ENCODE peak calls at places on chromosomes 11 and 22, in six cellular contexts. T, O, E, C, A and V are unnamed samples.

GRCh38 chr22:45861259-45861658 is 115.7 kb downstream of the WNT7B start:
- DNase-seq in T (no peak), O (no peak), E (no peak), C (no peak), A (no peak), V (no peak)

GRCh38 chr11:96162816-96163499 is 180.0 kb downstream of the MAML2 start:
- DNase-seq in T (no peak), O (no peak), E (no peak), C (no peak), A (peak; percentile 56), V (peak; percentile 43)

GRCh38 chr11:32529994-32530588 is 53.5 kb upstream of the EIF3M start:
- DNase-seq in T (no peak), O (no peak), E (no peak), C (no peak), A (no peak), V (no peak)

GRCh38 chr22:30221121-30221992 is 25.2 kb downstream of the LIF start:
- DNase-seq in T (peak; percentile 46), O (no peak), E (no peak), C (no peak), A (no peak), V (no peak)

GRCh38 chr11:17572359-17572690 is 25.3 kb downstream of the OTOG start:
- DNase-seq in T (no peak), O (no peak), E (no peak), C (no peak), A (no peak), V (peak; percentile 32)

GRCh38 chr11:126061707-126062678 is 673 bp downstream of the CDON start:
- DNase-seq in T (peak; percentile 31), O (peak; percentile 41), E (no peak), C (no peak), A (no peak), V (no peak)

GRCh38 chr11:68340784-68341556 is 28.6 kb downstream of the LRP5 start:
- DNase-seq in T (no peak), O (no peak), E (no peak), C (no peak), A (no peak), V (no peak)

GRCh38 chr11:11845551-11845950 is 3.8 kb downstream of the USP47 start:
- DNase-seq in T (no peak), O (no peak), E (no peak), C (no peak), A (no peak), V (no peak)

GRCh38 chr11:96906521-96906920 is 516.7 kb downstream of the JRKL start:
- DNase-seq in T (no peak), O (no peak), E (no peak), C (no peak), A (no peak), V (no peak)

GRCh38 chr11:72091292-72091691 is 10.6 kb downstream of the LRRC51 start:
- DNase-seq in T (peak; percentile 82), O (peak; percentile 86), E (peak; percentile 76), C (peak; percentile 54), A (peak; percentile 75), V (peak; percentile 71)

GRCh38 chr11:20036625-20037335 is 123.5 kb downstream of the DBX1 start:
- DNase-seq in T (no peak), O (no peak), E (no peak), C (no peak), A (no peak), V (no peak)

GRCh38 chr11:67153971-67154370 is 34.9 kb downstream of the KDM2A start:
- DNase-seq in T (no peak), O (no peak), E (no peak), C (no peak), A (no peak), V (no peak)

GRCh38 chr11:78188012-78188808 is at the start of gene KCTD21:
- DNase-seq in T (peak; percentile 97), O (peak; percentile 98), E (peak; percentile 96), C (peak; percentile 94), A (peak; percentile 97), V (peak; percentile 95)

GRCh38 chr11:20647976-20648565 is 21.3 kb upstream of the NELL1 start:
- DNase-seq in T (peak; percentile 23), O (peak; percentile 69), E (peak; percentile 56), C (peak; percentile 24), A (no peak), V (peak; percentile 50)

GRCh38 chr11:122676638-122677037 is 21.1 kb downstream of the UBASH3B start:
- DNase-seq in T (no peak), O (no peak), E (no peak), C (no peak), A (no peak), V (no peak)

GRCh38 chr11:12998336-12998735 is 10.8 kb upstream of the RASSF10 start:
- DNase-seq in T (no peak), O (no peak), E (no peak), C (no peak), A (no peak), V (no peak)

GRCh38 chr11:13000721-13001120 is 8.4 kb upstream of the RASSF10 start:
- DNase-seq in T (no peak), O (no peak), E (no peak), C (no peak), A (no peak), V (no peak)

GRCh38 chr11:13003726-13004493 is 5.2 kb upstream of the RASSF10 start:
- DNase-seq in T (no peak), O (no peak), E (no peak), C (no peak), A (no peak), V (no peak)

GRCh38 chr11:12997168-12997567 is 11.9 kb upstream of the RASSF10 start:
- DNase-seq in T (no peak), O (no peak), E (no peak), C (no peak), A (no peak), V (no peak)

DNA sequence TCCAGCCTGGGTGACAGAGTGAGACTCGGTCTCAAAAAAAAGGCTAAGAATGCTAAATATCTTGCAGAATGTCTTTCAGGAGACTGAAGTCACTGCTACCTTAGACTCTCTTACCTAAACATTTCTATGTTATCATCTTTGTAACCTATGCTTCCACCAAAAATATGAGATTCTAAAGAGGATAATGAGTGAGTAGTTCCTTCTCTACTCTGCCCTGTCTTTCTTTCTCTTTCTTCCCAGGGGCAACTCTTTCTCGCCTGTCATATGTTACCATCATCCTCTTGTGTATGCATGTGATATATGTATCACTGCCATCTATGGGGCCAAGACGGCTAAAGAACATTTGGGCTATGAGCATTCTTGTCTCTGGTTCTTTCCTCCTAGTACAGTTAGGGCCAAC is 9.0 kb upstream of the RASSF10 start:
- DNase-seq in T (no peak), O (no peak), E (no peak), C (no peak), A (no peak), V (no peak)
- TF ChIP-seq POLR2A in T (no peak), O (no peak), E (no peak), C (no peak), A (no peak), V (no peak)

GRCh38 chr11:27363576-27364115 is 631 bp upstream of the CCDC34 start:
- DNase-seq in T (no peak), O (no peak), E (no peak), C (no peak), A (no peak), V (no peak)

GRCh38 chr11:27362032-27362431 is 983 bp downstream of the CCDC34 start:
- DNase-seq in T (no peak), O (no peak), E (no peak), C (no peak), A (no peak), V (no peak)

GRCh38 chr11:27358306-27358705 is 4.7 kb downstream of the CCDC34 start:
- DNase-seq in T (no peak), O (no peak), E (no peak), C (no peak), A (no peak), V (no peak)

GRCh38 chr11:27367881-27368280 is 4.9 kb upstream of the CCDC34 start:
- DNase-seq in T (no peak), O (no peak), E (no peak), C (no peak), A (no peak), V (no peak)

GRCh38 chr11:27362749-27363575 is at the start of gene CCDC34:
- DNase-seq in T (peak; percentile 93), O (peak; percentile 92), E (peak; percentile 92), C (peak; percentile 79), A (peak; percentile 91), V (peak; percentile 97)
- TF ChIP-seq POLR2A in T (peak; percentile 45), O (no peak), E (peak; percentile 59), C (no peak), A (no peak), V (no peak)

GRCh38 chr11:727859-728748 is 19.2 kb upstream of the TALDO1 start:
- DNase-seq in T (peak; percentile 87), O (peak; percentile 84), E (peak; percentile 90), C (peak; percentile 82), A (peak; percentile 68), V (peak; percentile 72)
- TF ChIP-seq POLR2A in T (no peak), O (no peak), E (no peak), C (no peak), A (no peak), V (no peak)

GRCh38 chr22:19178659-19179471 is at the start of gene SLC25A1:
- DNase-seq in T (peak; percentile 96), O (peak; percentile 93), E (peak; percentile 94), C (peak; percentile 88), A (peak; percentile 92), V (peak; percentile 83)
- TF ChIP-seq POLR2A in T (peak; percentile 63), O (no peak), E (peak; percentile 58), C (peak; percentile 67), A (no peak), V (no peak)

DNA sequence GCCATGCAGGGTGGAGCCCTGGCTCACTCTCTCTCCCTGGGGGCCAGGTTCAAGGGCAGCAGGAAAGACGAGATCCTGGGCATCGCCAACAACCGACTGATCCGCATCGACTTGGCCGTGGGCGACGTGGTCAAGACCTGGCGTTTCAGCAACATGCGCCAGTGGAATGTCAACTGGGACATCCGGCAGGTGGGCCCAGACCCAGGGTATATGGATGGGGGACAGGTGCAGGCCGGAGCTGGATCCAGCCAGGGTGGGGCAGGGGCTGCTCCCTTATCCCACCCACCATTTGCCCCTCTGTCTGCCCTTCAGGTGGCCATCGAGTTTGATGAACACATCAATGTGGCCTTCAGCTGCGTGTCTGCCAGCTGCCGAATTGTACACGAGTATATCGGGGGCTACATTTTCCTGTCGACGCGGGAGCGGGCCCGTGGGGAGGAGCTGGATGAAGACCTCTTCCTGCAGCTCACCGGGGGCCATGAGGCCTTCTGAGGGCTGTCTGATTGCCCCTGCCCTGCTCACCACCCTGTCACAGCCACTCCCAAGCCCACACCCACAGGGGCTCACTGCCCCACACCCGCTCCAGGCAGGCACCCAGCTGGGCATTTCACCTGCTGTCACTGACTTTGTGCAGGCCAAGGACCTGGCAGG is 2.9 kb downstream of the TRPT1 start:
- DNase-seq in T (no peak), O (no peak), E (no peak), C (no peak), A (no peak), V (peak; percentile 85)
- TF ChIP-seq POLR2A in T (no peak), O (no peak), E (no peak), C (no peak), A (no peak), V (no peak)

GRCh38 chr22:35839811-35840739 is 122.4 kb downstream of the APOL5 start:
- DNase-seq in T (peak; percentile 86), O (peak; percentile 89), E (peak; percentile 79), C (peak; percentile 63), A (peak; percentile 85), V (peak; percentile 82)
- TF ChIP-seq POLR2A in T (peak; percentile 77), O (no peak), E (peak; percentile 57), C (no peak), A (no peak), V (no peak)